ENCODE peak calls at places on chromosomes 11 and 22, in ten cellular contexts. J is CD8-positive, alpha-beta memory T cell; O is IMR-90; R is K562; N is uterus; F is OCI-LY7; W is GM23248; E is endothelial cell of umbilical vein; B is effector memory CD4-positive, alpha-beta T cell; T is left ventricle myocardium inferior. L is an unnamed sample.

GRCh38 chr11:116276051-116277044 is 496.4 kb downstream of the BUD13 start:
- DNase-seq in N (peak; percentile 62), E (peak; percentile 50), T (peak; percentile 72), W (peak; percentile 37), B (peak; percentile 54), J (peak; percentile 57), O (peak; percentile 30), F (peak; percentile 62), R (peak; percentile 79), L (no peak)

GRCh38 chr22:46322711-46323110 is 12.8 kb upstream of the TRMU start:
- DNase-seq in N (no peak), T (no peak), W (no peak), J (no peak), O (no peak), F (no peak), B (no peak), R (no peak), E (no peak), L (no peak)

GRCh38 chr11:72294566-72295395 is 50.8 kb upstream of the PHOX2A start:
- DNase-seq in B (no peak), R (no peak), T (no peak), W (no peak), O (no peak), E (no peak), N (no peak), J (no peak), F (no peak), L (no peak)

GRCh38 chr22:38202437-38203089 is 769 bp downstream of the MAFF start:
- DNase-seq in B (peak; percentile 61), W (peak; percentile 94), N (peak; percentile 89), O (peak; percentile 92), R (peak; percentile 68), J (peak; percentile 66), T (peak; percentile 89), F (peak; percentile 67), E (peak; percentile 90), L (peak; percentile 79)

GRCh38 chr11:102197759-102198158 is 87.5 kb downstream of the YAP1 start:
- DNase-seq in R (no peak), E (no peak), J (no peak), O (no peak), W (no peak), N (no peak), T (no peak), B (no peak), F (no peak), L (no peak)

GRCh38 chr22:33882991-33883390 is 37.3 kb downstream of the LARGE1 start:
- DNase-seq in J (no peak), B (no peak), N (no peak), T (no peak), E (no peak), R (no peak), W (no peak), O (no peak), F (no peak), L (no peak)

GRCh38 chr11:116605543-116605942 is 167.2 kb downstream of the BUD13 start:
- DNase-seq in R (peak; percentile 40), B (no peak), J (no peak), N (no peak), T (no peak), W (peak; percentile 33), O (peak; percentile 11), F (peak; percentile 56), E (peak; percentile 60), L (peak; percentile 16)

GRCh38 chr22:45889539-45890350 is 87.2 kb downstream of the WNT7B start:
- DNase-seq in E (no peak), O (peak; percentile 27), J (no peak), B (no peak), N (no peak), T (peak; percentile 12), F (no peak), R (no peak), W (peak; percentile 32), L (no peak)

GRCh38 chr22:39360242-39360641 is 10.5 kb downstream of the SYNGR1 start:
- DNase-seq in T (no peak), N (no peak), B (no peak), R (no peak), W (no peak), J (no peak), F (no peak), O (no peak), E (no peak), L (no peak)

GRCh38 chr11:69089258-69089657 is 40.5 kb downstream of the TPCN2 start:
- DNase-seq in F (no peak), T (peak; percentile 73), O (peak; percentile 89), R (no peak), B (no peak), N (no peak), E (peak; percentile 17), W (peak; percentile 90), J (no peak), L (no peak)

GRCh38 chr11:31671681-31672080 is 139.4 kb downstream of the PAX6 start:
- DNase-seq in T (no peak), W (no peak), F (no peak), R (no peak), N (no peak), B (no peak), J (no peak), E (no peak), O (no peak), L (no peak)

GRCh38 chr11:86688398-86689179 is 16.2 kb upstream of the ME3 start:
- DNase-seq in T (no peak), W (peak; percentile 91), O (peak; percentile 91), R (no peak), F (no peak), N (no peak), J (no peak), B (no peak), E (no peak), L (peak; percentile 74)

GRCh38 chr11:78415338-78415737 is 2.3 kb downstream of the GAB2 start:
- DNase-seq in O (no peak), T (no peak), B (no peak), J (no peak), W (no peak), E (peak; percentile 22), F (no peak), R (no peak), N (no peak), L (no peak)

GRCh38 chr11:30326114-30326783 is 3.3 kb downstream of the ARL14EP start:
- DNase-seq in R (no peak), O (peak; percentile 66), F (no peak), J (no peak), E (no peak), B (no peak), W (peak; percentile 71), T (no peak), N (no peak), L (no peak)

GRCh38 chr11:117618956-117619355 is 178.1 kb downstream of the DSCAML1 start:
- DNase-seq in B (no peak), F (no peak), R (no peak), W (no peak), N (no peak), E (no peak), T (no peak), O (no peak), J (no peak), L (no peak)

DNA sequence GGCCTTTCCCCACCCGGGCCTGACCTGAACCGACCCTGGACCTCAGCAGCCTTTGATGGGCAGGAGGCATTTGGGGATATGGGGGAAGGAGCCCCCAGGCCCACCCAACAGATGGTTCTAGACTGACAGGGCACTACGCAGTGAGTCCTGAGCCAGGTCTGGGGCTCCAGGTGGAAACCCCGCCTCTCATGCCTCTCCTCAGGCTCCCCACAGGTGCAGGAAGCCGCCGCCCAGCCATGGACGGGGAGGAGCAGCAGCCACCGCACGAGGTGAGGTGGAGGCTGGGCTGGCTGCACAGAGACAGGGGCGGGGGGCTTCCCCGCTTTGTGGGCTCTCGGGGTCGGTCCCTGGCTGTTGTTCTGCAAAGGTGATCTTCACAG is 7.1 kb downstream of the TRABD start:
- DNase-seq in W (no peak), R (no peak), F (peak; percentile 60), J (no peak), O (no peak), T (no peak), N (no peak), B (no peak), E (no peak), L (no peak)
- H3K36me3 ChIP-seq in W (no peaks in the 10 kb centered on the region), R (peaks cover 61% of the 10 kb centered on the region), F (peaks cover 63% of the 10 kb centered on the region), J (peaks cover 14% of the 10 kb centered on the region), O (peaks cover 33% of the 10 kb centered on the region), T (peaks cover 34% of the 10 kb centered on the region), N (no peaks in the 10 kb centered on the region), B (peaks cover 33% of the 10 kb centered on the region), E (peaks cover 18% of the 10 kb centered on the region), L (peaks cover 26% of the 10 kb centered on the region)

GRCh38 chr11:34640050-34640971 is 19.4 kb downstream of the EHF start:
- DNase-seq in T (no peak), B (no peak), E (no peak), F (no peak), W (no peak), J (no peak), R (peak; percentile 41), O (no peak), N (no peak), L (no peak)
- H3K4me1 ChIP-seq in T (peaks cover 9% of the 10 kb centered on the region), B (no peaks in the 10 kb centered on the region), E (no peaks in the 10 kb centered on the region), F (no peaks in the 10 kb centered on the region), W (no peaks in the 10 kb centered on the region), J (no peaks in the 10 kb centered on the region), R (peaks cover 6% of the 10 kb centered on the region), O (peaks cover 13% of the 10 kb centered on the region), N (no peaks in the 10 kb centered on the region), L (no peaks in the 10 kb centered on the region)

GRCh38 chr11:6646631-6647281 is 8.9 kb downstream of the DCHS1 start:
- DNase-seq in R (no peak), N (peak; percentile 79), E (no peak), B (no peak), W (peak; percentile 63), O (peak; percentile 60), T (peak; percentile 60), F (peak; percentile 73), J (no peak), L (peak; percentile 68)
- H3K4me3 ChIP-seq in R (no peak overlapping the region), N (peak overlapping the region; percentile 5), E (no peak overlapping the region), B (peak overlapping the region; percentile 7), W (peak overlapping the region; percentile 50), O (no peak overlapping the region), T (peak overlapping the region; percentile 29), F (peak overlapping the region; percentile 48), J (peak overlapping the region; percentile 40), L (peak overlapping the region; percentile 25)

GRCh38 chr11:28077524-28077923 is 30.4 kb downstream of the KIF18A start:
- DNase-seq in W (no peak), B (no peak), N (no peak), F (no peak), O (no peak), J (no peak), T (no peak), R (no peak), E (no peak), L (no peak)
- H3K36me3 ChIP-seq in W (peaks cover 17% of the 10 kb centered on the region), B (no peaks in the 10 kb centered on the region), N (no peaks in the 10 kb centered on the region), F (peaks cover 98% of the 10 kb centered on the region), O (peaks cover 5% of the 10 kb centered on the region), J (no peaks in the 10 kb centered on the region), T (no peaks in the 10 kb centered on the region), R (peaks cover 76% of the 10 kb centered on the region), E (no peaks in the 10 kb centered on the region), L (no peaks in the 10 kb centered on the region)